ENCODE peak calls at places on chromosomes 6 and 20, in five cellular contexts. F is pancreas, B is H1, G is AG04450, J is adrenal gland. L is an unnamed sample.

GRCh38 chr6:43687079-43687436 is 533 bp downstream of the MRPS18A start:
- DNase-seq in F (no peak), B (no peak), G (no peak), J (no peak), L (no peak)

GRCh38 chr6:113184291-113184690 is 672.9 kb upstream of the MARCKS start:
- DNase-seq in F (no peak), B (no peak), G (peak), J (no peak), L (no peak)

GRCh38 chr6:56862415-56863175 is 92.3 kb upstream of the BEND6 start:
- DNase-seq in F (no peak), B (no peak), G (no peak), J (no peak), L (no peak)

GRCh38 chr6:135537782-135538301 is 40.3 kb upstream of the AHI1 start:
- DNase-seq in F (no peak), B (no peak), G (no peak), J (no peak), L (no peak)

GRCh38 chr6:31246051-31246495 is 25.8 kb downstream of the HLA-C start:
- DNase-seq in F (no peak), B (no peak), G (peak), J (no peak), L (no peak)

GRCh38 chr6:126824226-126824625 is 294.2 kb upstream of the RSPO3 start:
- DNase-seq in F (no peak), B (no peak), G (no peak), J (no peak), L (no peak)

GRCh38 chr6:106556368-106556960 is 72.8 kb downstream of the RTN4IP1 start:
- DNase-seq in F (no peak), B (no peak), G (no peak), J (no peak), L (no peak)

GRCh38 chr20:38873050-38873581 is 53.1 kb upstream of the FAM83D start:
- DNase-seq in F (no peak), B (no peak), G (no peak), J (no peak), L (no peak)

GRCh38 chr6:77124604-77125003 is 338.7 kb downstream of the HTR1B start:
- DNase-seq in F (no peak), B (no peak), G (no peak), J (no peak), L (no peak)

GRCh38 chr6:134416501-134417154 is 98.7 kb upstream of the SGK1 start:
- DNase-seq in F (no peak), B (no peak), G (no peak), J (no peak), L (no peak)

GRCh38 chr6:169847773-169848380 is 96.5 kb downstream of the ERMARD start:
- DNase-seq in F (no peak), B (no peak), G (no peak), J (no peak), L (no peak)

GRCh38 chr6:32170294-32170693 is 5.6 kb downstream of the AGPAT1 start:
- DNase-seq in F (no peak), B (no peak), G (no peak), J (no peak), L (no peak)

GRCh38 chr6:161079566-161080262 is 88.1 kb downstream of the MAP3K4 start:
- DNase-seq in F (no peak), B (no peak), G (peak), J (no peak), L (no peak)

GRCh38 chr20:39851459-39851858 is 837.6 kb downstream of the MAFB start:
- DNase-seq in F (no peak), B (no peak), G (peak), J (no peak), L (no peak)

GRCh38 chr6:22361576-22361975 is 64.7 kb upstream of the PRL start:
- DNase-seq in F (no peak), B (no peak), G (no peak), J (no peak), L (no peak)

GRCh38 chr6:22363966-22364296 is 67.1 kb upstream of the PRL start:
- DNase-seq in F (no peak), B (no peak), G (no peak), J (no peak), L (no peak)

GRCh38 chr6:22364314-22364713 is 67.5 kb upstream of the PRL start:
- DNase-seq in F (no peak), B (no peak), G (no peak), J (no peak), L (no peak)

GRCh38 chr6:22362361-22362760 is 65.5 kb upstream of the PRL start:
- DNase-seq in F (no peak), B (no peak), G (no peak), J (no peak), L (no peak)

DNA sequence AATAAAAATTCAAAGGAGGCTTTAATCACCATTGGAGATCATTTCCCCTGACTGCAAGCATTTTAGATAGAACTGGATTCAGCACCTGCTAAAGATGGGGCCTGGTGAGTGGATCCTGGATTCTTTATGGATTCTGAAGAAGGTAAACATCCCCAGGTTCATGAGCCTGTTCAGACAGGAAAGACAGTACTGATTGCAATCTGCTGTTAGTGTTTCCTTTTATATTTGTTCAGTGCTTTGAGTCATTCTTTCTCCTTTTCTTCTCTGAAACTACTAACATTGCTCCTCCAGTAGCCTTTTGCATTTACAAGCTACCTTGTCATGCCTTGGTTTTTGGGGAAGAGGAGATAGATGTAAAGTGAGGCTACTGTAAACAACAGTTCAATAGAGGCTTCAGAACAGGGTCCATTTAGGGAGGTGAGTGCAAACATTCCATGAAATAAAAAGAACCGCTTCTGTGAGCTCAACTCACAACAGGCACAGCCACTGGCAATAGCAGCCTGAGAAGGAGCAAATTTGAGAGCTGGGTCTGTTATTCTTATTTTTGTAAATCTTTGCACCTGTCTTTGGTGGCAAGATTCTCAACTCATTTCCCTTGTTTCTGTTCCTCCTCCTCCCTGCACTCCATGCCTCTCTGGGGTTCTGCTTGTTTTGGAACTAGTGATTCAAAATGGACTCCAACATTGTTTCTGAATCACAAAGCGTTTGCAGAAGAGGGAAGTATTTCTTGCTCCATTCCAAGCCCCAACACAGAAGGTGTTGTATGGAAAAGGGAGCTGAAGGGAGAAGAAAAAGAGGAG is 66.5 kb upstream of the PRL start:
- DNase-seq in F (no peak), B (no peak), G (no peak), J (no peak), L (no peak)
- H3K27ac ChIP-seq in F (no peak), B (peak), G (no peak), J (no peak), L (no peak)

GRCh38 chr20:16701296-16701695 is 28.5 kb upstream of the SNRPB2 start:
- DNase-seq in F (no peak), B (no peak), G (no peak), J (no peak), L (no peak)
- TF ChIP-seq CTCF in F (no peak), B (peak), G (peak), J (no peak), L (no peak)

GRCh38 chr20:62952373-62953166 is at the start of gene SLC17A9:
- DNase-seq in F (peak), B (peak), G (no peak), J (peak), L (peak)

GRCh38 chr20:62951896-62952372 is 575 bp upstream of the SLC17A9 start:
- DNase-seq in F (no peak), B (no peak), G (no peak), J (no peak), L (no peak)

GRCh38 chr20:62953839-62954703 is 1.6 kb downstream of the SLC17A9 start:
- DNase-seq in F (no peak), B (peak), G (peak), J (peak), L (peak)

GRCh38 chr20:62951143-62951895 is 1.2 kb upstream of the SLC17A9 start:
- DNase-seq in F (no peak), B (no peak), G (no peak), J (no peak), L (no peak)

DNA sequence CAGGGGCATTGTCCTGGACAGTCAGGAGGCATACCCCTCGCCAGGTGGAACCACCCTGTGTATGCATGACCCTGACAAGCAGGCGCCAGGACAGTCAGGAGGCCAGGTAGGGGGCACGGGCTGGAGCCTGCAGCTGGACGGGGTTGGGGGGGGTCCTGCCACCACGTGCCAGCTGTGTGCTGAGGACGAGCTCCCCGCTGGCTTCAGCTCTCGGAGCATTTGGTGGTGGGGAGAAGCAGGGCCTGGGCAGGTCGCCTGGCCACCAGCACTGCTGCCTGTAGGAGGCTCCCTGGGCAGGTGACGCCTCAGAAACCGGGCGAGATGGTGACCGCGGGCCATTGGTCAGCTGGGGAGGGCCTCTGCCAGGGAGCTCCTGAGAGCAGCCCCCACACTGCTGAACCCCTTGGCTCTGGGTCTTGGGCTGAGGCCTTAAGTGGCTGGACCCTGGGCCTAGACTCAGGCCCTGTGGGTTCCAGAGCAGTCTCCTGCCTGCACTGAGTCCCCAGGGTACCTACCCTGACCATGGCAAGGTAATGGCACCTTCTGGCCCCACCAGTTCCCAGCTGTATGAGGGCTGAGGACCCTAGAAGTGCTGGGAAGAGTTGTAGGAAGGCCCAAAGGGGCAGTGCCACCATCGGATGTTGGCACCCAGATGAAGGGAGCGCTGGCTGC is 794 bp downstream of the SLC17A9 start:
- DNase-seq in F (no peak), B (peak), G (no peak), J (no peak), L (no peak)
- H3K4me3 ChIP-seq in F (no peak), B (peak), G (peak), J (no peak), L (peak)

GRCh38 chr6:110822248-110822647 is 7.0 kb upstream of the CDK19 start:
- DNase-seq in F (no peak), B (no peak), G (no peak), J (no peak), L (no peak)
- H3K27ac ChIP-seq in F (no peak), B (no peak), G (no peak), J (no peak), L (no peak)

L was measured in left lung.